ENCODE peak calls at places on chromosome 1, in five cellular contexts. One of them, this sample, is unnamed.

GRCh38 chr1:157483635-157484034 is 68.7 kb downstream of the FCRL5 start:
- DNase-seq in OCI-LY7: no peak
- DNase-seq in Calu3: no peak
- DNase-seq in GM12865: no peak
- DNase-seq in adrenal gland: no peak
- DNase-seq in this sample: no peak

GRCh38 chr1:185971688-185972087 is 237.5 kb downstream of the HMCN1 start:
- DNase-seq in OCI-LY7: no peak
- DNase-seq in Calu3: no peak
- DNase-seq in GM12865: no peak
- DNase-seq in adrenal gland: no peak
- DNase-seq in this sample: peak; percentile 29

GRCh38 chr1:175839678-175840669 is 96.6 kb upstream of the TNR start:
- DNase-seq in OCI-LY7: no peak
- DNase-seq in Calu3: no peak
- DNase-seq in GM12865: no peak
- DNase-seq in adrenal gland: no peak
- DNase-seq in this sample: peak; percentile 33

GRCh38 chr1:162279099-162279498 is 97.6 kb downstream of the SPATA46 start:
- DNase-seq in OCI-LY7: no peak
- DNase-seq in Calu3: no peak
- DNase-seq in GM12865: no peak
- DNase-seq in adrenal gland: no peak
- DNase-seq in this sample: no peak

GRCh38 chr1:180863158-180863775 is 49.4 kb upstream of the KIAA1614 start:
- DNase-seq in OCI-LY7: peak; percentile 42
- DNase-seq in Calu3: peak; percentile 52
- DNase-seq in GM12865: peak; percentile 38
- DNase-seq in adrenal gland: no peak
- DNase-seq in this sample: peak; percentile 61

GRCh38 chr1:114100148-114100547 is 53.5 kb downstream of the SYT6 start:
- DNase-seq in OCI-LY7: no peak
- DNase-seq in Calu3: no peak
- DNase-seq in GM12865: no peak
- DNase-seq in adrenal gland: no peak
- DNase-seq in this sample: no peak

GRCh38 chr1:1435911-1436633 is 582 bp downstream of the VWA1 start:
- DNase-seq in OCI-LY7: no peak
- DNase-seq in Calu3: no peak
- DNase-seq in GM12865: no peak
- DNase-seq in adrenal gland: no peak
- DNase-seq in this sample: no peak

GRCh38 chr1:49765034-49765433 is 258.7 kb downstream of the AGBL4 start:
- DNase-seq in OCI-LY7: no peak
- DNase-seq in Calu3: peak; percentile 22
- DNase-seq in GM12865: no peak
- DNase-seq in adrenal gland: no peak
- DNase-seq in this sample: no peak

GRCh38 chr1:2819831-2820730 is 18.6 kb upstream of the TTC34 start:
- DNase-seq in OCI-LY7: no peak
- DNase-seq in Calu3: no peak
- DNase-seq in GM12865: no peak
- DNase-seq in adrenal gland: no peak
- DNase-seq in this sample: no peak

GRCh38 chr1:3065797-3066196 is 3.2 kb upstream of the PRDM16 start:
- DNase-seq in OCI-LY7: no peak
- DNase-seq in Calu3: no peak
- DNase-seq in GM12865: no peak
- DNase-seq in adrenal gland: no peak
- DNase-seq in this sample: no peak

GRCh38 chr1:15427280-15427666 is 11.0 kb upstream of the CTRC start:
- DNase-seq in OCI-LY7: no peak
- DNase-seq in Calu3: no peak
- DNase-seq in GM12865: no peak
- DNase-seq in adrenal gland: no peak
- DNase-seq in this sample: no peak

GRCh38 chr1:228022571-228023293 is 15.9 kb downstream of the WNT3A start:
- DNase-seq in OCI-LY7: no peak
- DNase-seq in Calu3: no peak
- DNase-seq in GM12865: no peak
- DNase-seq in adrenal gland: no peak
- DNase-seq in this sample: no peak

GRCh38 chr1:180158149-180159147 is 3.8 kb downstream of the QSOX1 start:
- DNase-seq in OCI-LY7: no peak
- DNase-seq in Calu3: no peak
- DNase-seq in GM12865: no peak
- DNase-seq in adrenal gland: no peak
- DNase-seq in this sample: no peak

GRCh38 chr1:55868026-55868425 is 652.9 kb upstream of the USP24 start:
- DNase-seq in OCI-LY7: no peak
- DNase-seq in Calu3: no peak
- DNase-seq in GM12865: no peak
- DNase-seq in adrenal gland: no peak
- DNase-seq in this sample: peak; percentile 12

GRCh38 chr1:7967206-7967605 is 5.7 kb downstream of the PARK7 start:
- DNase-seq in OCI-LY7: no peak
- DNase-seq in Calu3: no peak
- DNase-seq in GM12865: no peak
- DNase-seq in adrenal gland: no peak
- DNase-seq in this sample: no peak

GRCh38 chr1:61851849-61852692 is 109.8 kb downstream of the PATJ start:
- DNase-seq in OCI-LY7: peak; percentile 69
- DNase-seq in Calu3: peak; percentile 20
- DNase-seq in GM12865: peak; percentile 62
- DNase-seq in adrenal gland: no peak
- DNase-seq in this sample: peak; percentile 65

GRCh38 chr1:61852693-61853060 is 110.4 kb downstream of the PATJ start:
- DNase-seq in OCI-LY7: no peak
- DNase-seq in Calu3: no peak
- DNase-seq in GM12865: no peak
- DNase-seq in adrenal gland: no peak
- DNase-seq in this sample: no peak

GRCh38 chr1:61851235-61851634 is 109.0 kb downstream of the PATJ start:
- DNase-seq in OCI-LY7: no peak
- DNase-seq in Calu3: no peak
- DNase-seq in GM12865: no peak
- DNase-seq in adrenal gland: no peak
- DNase-seq in this sample: no peak

DNA sequence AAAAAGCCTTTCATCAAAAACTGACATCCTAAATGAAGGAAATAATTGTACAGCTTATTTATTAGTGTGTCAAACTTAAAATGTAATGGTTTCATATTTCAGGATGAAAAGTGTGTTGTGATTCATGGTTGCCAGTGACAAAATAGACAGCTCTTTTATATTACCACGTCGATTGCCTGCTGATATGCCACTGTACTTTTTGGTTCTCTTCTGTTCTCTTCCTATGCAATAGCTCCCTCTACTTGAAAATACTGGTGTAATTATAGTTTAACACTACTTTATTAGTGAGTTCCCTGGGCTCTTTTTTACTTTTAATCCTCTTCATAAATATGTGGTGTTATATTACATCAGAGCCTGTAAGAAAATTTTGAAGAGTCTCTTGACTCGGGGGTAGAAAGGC is 111.3 kb downstream of the PATJ start:
- DNase-seq in OCI-LY7: peak; percentile 8
- DNase-seq in Calu3: no peak
- DNase-seq in GM12865: no peak
- DNase-seq in adrenal gland: no peak
- DNase-seq in this sample: peak; percentile 17
- TF ChIP-seq CTCF in OCI-LY7: peak; percentile 60
- TF ChIP-seq CTCF in Calu3: no peak
- TF ChIP-seq CTCF in GM12865: no peak
- TF ChIP-seq CTCF in adrenal gland: peak; percentile 10
- TF ChIP-seq CTCF in this sample: no peak

GRCh38 chr1:167439301-167439988 is 78.9 kb downstream of the CD247 start:
- DNase-seq in OCI-LY7: peak; percentile 71
- DNase-seq in Calu3: peak; percentile 64
- DNase-seq in GM12865: peak; percentile 46
- DNase-seq in adrenal gland: peak; percentile 68
- DNase-seq in this sample: peak; percentile 28
- TF ChIP-seq CTCF in OCI-LY7: peak; percentile 72
- TF ChIP-seq CTCF in Calu3: no peak
- TF ChIP-seq CTCF in GM12865: no peak
- TF ChIP-seq CTCF in adrenal gland: no peak
- TF ChIP-seq CTCF in this sample: peak; percentile 3

DNA sequence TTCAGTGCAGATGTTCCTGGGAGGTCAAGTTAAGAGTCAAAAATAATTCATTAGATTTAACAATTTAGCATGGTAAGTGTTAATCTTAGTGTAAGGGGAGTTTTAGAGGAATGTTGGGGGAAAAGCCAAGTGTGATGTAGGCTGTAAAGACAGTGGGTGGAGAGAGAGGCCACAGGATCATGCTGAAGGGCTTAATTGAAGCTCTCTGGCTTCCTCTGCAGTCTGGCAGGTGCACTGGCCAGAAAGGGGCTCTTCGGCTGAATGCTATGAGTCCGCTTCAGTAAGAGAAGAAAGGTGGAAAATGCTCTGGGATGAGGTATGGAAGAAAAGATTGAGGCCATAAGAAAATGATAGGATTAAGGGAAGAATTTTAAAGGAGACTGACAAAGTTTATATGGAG is 3.0 kb downstream of the BRDT start:
- DNase-seq in OCI-LY7: no peak
- DNase-seq in Calu3: no peak
- DNase-seq in GM12865: no peak
- DNase-seq in adrenal gland: no peak
- DNase-seq in this sample: no peak
- TF ChIP-seq CTCF in OCI-LY7: no peak
- TF ChIP-seq CTCF in Calu3: no peak
- TF ChIP-seq CTCF in GM12865: no peak
- TF ChIP-seq CTCF in adrenal gland: no peak
- TF ChIP-seq CTCF in this sample: no peak

GRCh38 chr1:164950453-164951052 is 391.6 kb downstream of the PBX1 start:
- DNase-seq in OCI-LY7: no peak
- DNase-seq in Calu3: no peak
- DNase-seq in GM12865: no peak
- DNase-seq in adrenal gland: no peak
- DNase-seq in this sample: peak; percentile 17

GRCh38 chr1:164948101-164948500 is 389.1 kb downstream of the PBX1 start:
- DNase-seq in OCI-LY7: no peak
- DNase-seq in Calu3: no peak
- DNase-seq in GM12865: no peak
- DNase-seq in adrenal gland: no peak
- DNase-seq in this sample: no peak

GRCh38 chr1:164949758-164950452 is 390.9 kb downstream of the PBX1 start:
- DNase-seq in OCI-LY7: no peak
- DNase-seq in Calu3: no peak
- DNase-seq in GM12865: no peak
- DNase-seq in adrenal gland: no peak
- DNase-seq in this sample: no peak

GRCh38 chr1:164953815-164954214 is 394.8 kb downstream of the PBX1 start:
- DNase-seq in OCI-LY7: no peak
- DNase-seq in Calu3: no peak
- DNase-seq in GM12865: no peak
- DNase-seq in adrenal gland: no peak
- DNase-seq in this sample: no peak

GRCh38 chr1:164953095-164953494 is 394.1 kb downstream of the PBX1 start:
- DNase-seq in OCI-LY7: no peak
- DNase-seq in Calu3: no peak
- DNase-seq in GM12865: no peak
- DNase-seq in adrenal gland: no peak
- DNase-seq in this sample: no peak
- TF ChIP-seq CTCF in OCI-LY7: no peak
- TF ChIP-seq CTCF in Calu3: no peak
- TF ChIP-seq CTCF in GM12865: no peak
- TF ChIP-seq CTCF in adrenal gland: no peak
- TF ChIP-seq CTCF in this sample: no peak

DNA sequence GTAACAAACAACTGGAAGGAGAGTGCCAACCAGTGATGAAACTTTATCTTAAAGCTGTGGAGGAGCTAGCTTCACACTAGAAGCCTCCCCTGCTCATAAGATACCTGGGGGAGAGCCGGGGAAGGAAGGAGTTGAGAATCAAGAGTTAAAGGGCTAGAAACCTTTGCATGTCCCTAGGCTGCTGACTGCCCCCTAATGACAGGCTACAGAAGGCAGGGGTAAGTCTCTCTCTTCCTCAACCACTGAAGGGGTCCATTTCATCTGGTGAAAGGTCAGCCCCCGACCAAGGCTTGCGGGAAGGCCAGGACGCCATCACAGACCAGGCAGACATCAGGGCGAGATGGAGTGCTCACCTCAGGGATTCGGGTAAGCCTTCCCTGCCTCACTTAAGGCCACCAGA is 65.6 kb upstream of the GRHL3 start:
- DNase-seq in OCI-LY7: peak; percentile 25
- DNase-seq in Calu3: no peak
- DNase-seq in GM12865: peak; percentile 15
- DNase-seq in adrenal gland: no peak
- DNase-seq in this sample: no peak
- TF ChIP-seq CTCF in OCI-LY7: peak; percentile 67
- TF ChIP-seq CTCF in Calu3: no peak
- TF ChIP-seq CTCF in GM12865: peak; percentile 18
- TF ChIP-seq CTCF in adrenal gland: no peak
- TF ChIP-seq CTCF in this sample: no peak

GRCh38 chr1:207397525-207397926 is 56.6 kb upstream of the CR2 start:
- DNase-seq in OCI-LY7: no peak
- DNase-seq in Calu3: no peak
- DNase-seq in GM12865: no peak
- DNase-seq in adrenal gland: no peak
- DNase-seq in this sample: no peak
- TF ChIP-seq CTCF in OCI-LY7: peak; percentile 40
- TF ChIP-seq CTCF in Calu3: no peak
- TF ChIP-seq CTCF in GM12865: no peak
- TF ChIP-seq CTCF in adrenal gland: no peak
- TF ChIP-seq CTCF in this sample: peak; percentile 7

GRCh38 chr1:159835862-159836518 is 9.3 kb downstream of the SLAMF8 start:
- DNase-seq in OCI-LY7: peak; percentile 2
- DNase-seq in Calu3: no peak
- DNase-seq in GM12865: no peak
- DNase-seq in adrenal gland: no peak
- DNase-seq in this sample: no peak
- TF ChIP-seq CTCF in OCI-LY7: peak; percentile 34
- TF ChIP-seq CTCF in Calu3: no peak
- TF ChIP-seq CTCF in GM12865: no peak
- TF ChIP-seq CTCF in adrenal gland: no peak
- TF ChIP-seq CTCF in this sample: no peak

DNA sequence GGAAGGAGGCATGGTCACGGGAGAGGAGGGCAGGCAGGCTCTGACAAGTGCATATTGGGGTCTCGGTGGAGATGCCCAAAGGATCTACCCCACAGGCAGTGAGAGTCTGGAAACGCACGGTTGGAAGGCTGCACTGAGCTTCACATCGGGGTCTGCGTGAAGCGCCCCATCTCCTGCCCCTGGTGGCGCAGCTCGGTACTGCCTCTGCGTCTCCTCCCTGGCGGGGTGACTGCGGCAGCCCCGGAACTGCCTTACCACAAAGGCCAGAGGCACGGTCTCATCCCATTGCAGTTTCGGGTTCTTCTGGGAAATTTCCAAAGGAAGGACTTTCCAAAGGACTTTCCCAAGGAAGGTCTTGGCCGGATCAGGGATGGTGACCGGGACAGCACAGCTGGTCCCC is 69.2 kb upstream of the AJAP1 start:
- DNase-seq in OCI-LY7: peak; percentile 50
- DNase-seq in Calu3: peak; percentile 4
- DNase-seq in GM12865: peak; percentile 33
- DNase-seq in adrenal gland: no peak
- DNase-seq in this sample: no peak
- TF ChIP-seq CTCF in OCI-LY7: peak; percentile 78
- TF ChIP-seq CTCF in Calu3: peak; percentile 15
- TF ChIP-seq CTCF in GM12865: peak; percentile 85
- TF ChIP-seq CTCF in adrenal gland: peak; percentile 14
- TF ChIP-seq CTCF in this sample: peak; percentile 20

GRCh38 chr1:43704838-43705237 is 2.5 kb upstream of the ST3GAL3 start:
- DNase-seq in OCI-LY7: peak; percentile 19
- DNase-seq in Calu3: no peak
- DNase-seq in GM12865: peak; percentile 18
- DNase-seq in adrenal gland: peak; percentile 74
- DNase-seq in this sample: no peak
- TF ChIP-seq CTCF in OCI-LY7: peak; percentile 55
- TF ChIP-seq CTCF in Calu3: no peak
- TF ChIP-seq CTCF in GM12865: peak; percentile 12
- TF ChIP-seq CTCF in adrenal gland: peak; percentile 17
- TF ChIP-seq CTCF in this sample: peak; percentile 33

This sample was measured in bronchial epithelial cell.